ENCODE peak calls at places on chromosomes 11 and 22, in four cellular contexts. B, L, F and X are unnamed samples.

GRCh38 chr22:19853058-19853878 is 1.4 kb downstream of the GNB1L start:
- DNase-seq in B (no peak), L (no peak), F (no peak), X (no peak)

GRCh38 chr22:44211946-44212930 is 31.5 kb downstream of the PARVG start:
- DNase-seq in B (no peak), L (no peak), F (no peak), X (no peak)

GRCh38 chr22:41361716-41362310 is 19.9 kb upstream of the TEF start:
- DNase-seq in B (no peak), L (no peak), F (no peak), X (no peak)

GRCh38 chr11:83054904-83055380 is 16.8 kb downstream of the RAB30 start:
- DNase-seq in B (no peak), L (no peak), F (no peak), X (no peak)

GRCh38 chr11:26278354-26278753 is 53.6 kb upstream of the ANO3 start:
- DNase-seq in B (no peak), L (no peak), F (no peak), X (no peak)

GRCh38 chr11:86261328-86261727 is 16.8 kb downstream of the EED start:
- DNase-seq in B (no peak), L (no peak), F (peak), X (no peak)

GRCh38 chr11:100939581-100939980 is 190.0 kb downstream of the PGR start:
- DNase-seq in B (no peak), L (no peak), F (no peak), X (no peak)

GRCh38 chr11:15742626-15743243 is 613.6 kb downstream of the SOX6 start:
- DNase-seq in B (no peak), L (no peak), F (no peak), X (no peak)

GRCh38 chr22:33631777-33632176 is 288.5 kb downstream of the LARGE1 start:
- DNase-seq in B (no peak), L (no peak), F (no peak), X (no peak)

GRCh38 chr11:110177057-110177397 is 83.8 kb downstream of the ZC3H12C start:
- DNase-seq in B (no peak), L (no peak), F (no peak), X (no peak)

GRCh38 chr22:40210814-40211213 is 33.1 kb downstream of the TNRC6B start:
- DNase-seq in B (no peak), L (no peak), F (no peak), X (no peak)
- H3K27ac ChIP-seq in B (no peak), L (no peak), F (no peak), X (no peak)

DNA sequence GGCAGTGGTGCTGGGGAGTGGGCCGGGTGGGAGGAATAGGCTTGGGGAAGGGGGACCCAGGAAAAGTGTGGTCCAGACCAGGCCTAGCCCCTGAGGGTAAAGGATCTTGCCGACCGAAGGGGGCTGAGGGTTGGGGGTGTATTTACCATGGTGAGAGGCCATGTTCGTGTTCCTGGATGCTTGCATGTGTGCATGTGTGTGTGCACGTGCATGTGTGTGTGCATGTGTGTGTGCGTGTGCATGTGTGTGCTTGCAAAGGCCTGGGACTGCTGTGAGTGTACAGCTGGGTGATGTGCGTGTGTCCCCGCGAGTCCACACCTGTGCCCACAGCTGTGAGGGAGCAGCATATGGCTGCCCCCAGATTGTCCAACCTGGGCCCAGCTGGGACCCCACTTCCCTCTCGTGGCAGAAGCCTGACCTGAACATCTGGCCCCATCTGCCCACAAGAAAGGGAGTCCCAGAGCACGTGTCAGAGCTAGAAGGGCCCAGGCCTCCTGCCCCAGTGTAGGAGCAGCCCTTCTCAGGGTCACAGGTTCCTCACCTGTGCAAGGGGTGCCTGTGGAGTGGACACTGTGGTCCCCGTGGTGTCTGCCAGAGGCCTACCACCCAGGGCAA is 8.4 kb upstream of the CD248 start:
- DNase-seq in B (no peak), L (no peak), F (no peak), X (no peak)
- H3K27ac ChIP-seq in B (no peak), L (no peak), F (no peak), X (no peak)

GRCh38 chr11:92269841-92270240 is 45.2 kb downstream of the FAT3 start:
- DNase-seq in B (no peak), L (no peak), F (no peak), X (no peak)
- H3K27ac ChIP-seq in B (no peak), L (no peak), F (no peak), X (no peak)

GRCh38 chr22:31840581-31840980 is 86.8 kb downstream of the DEPDC5 start:
- DNase-seq in B (no peak), L (no peak), F (no peak), X (no peak)
- H3K27ac ChIP-seq in B (no peak), L (no peak), F (no peak), X (peak)